ENCODE peak calls at places on chromosome 19, in four cellular contexts. Y, J, L and D are unnamed samples.
A peak's percentile ranks its signal among the peaks of the same experiment; 100 is the strongest.

GRCh38 chr19:53881482-53882390 is at the start of gene PRKCG:
- DNase-seq in Y (no peak), J (no peak), L (no peak), D (no peak)

GRCh38 chr19:55473613-55474012 is 2.8 kb upstream of the ZNF628 start:
- DNase-seq in Y (no peak), J (no peak), L (no peak), D (no peak)

GRCh38 chr19:27734496-27735220 is 1478.3 kb downstream of the UQCRFS1 start:
- DNase-seq in Y (no peak), J (no peak), L (no peak), D (no peak)

GRCh38 chr19:1315470-1316166 is 29.9 kb downstream of the EFNA2 start:
- DNase-seq in Y (peak; percentile 48), J (peak; percentile 34), L (peak; percentile 51), D (peak; percentile 59)

GRCh38 chr19:2330632-2331284 is 2.3 kb downstream of the SPPL2B start:
- DNase-seq in Y (no peak), J (no peak), L (no peak), D (no peak)

GRCh38 chr19:41862445-41862986 is 2.5 kb downstream of the RPS19 start:
- DNase-seq in Y (no peak), J (no peak), L (no peak), D (peak; percentile 32)

GRCh38 chr19:33447336-33448158 is 74.0 kb downstream of the CEBPG start:
- DNase-seq in Y (no peak), J (no peak), L (peak; percentile 29), D (no peak)

GRCh38 chr19:16136185-16137067 is 7.1 kb upstream of the HSH2D start:
- DNase-seq in Y (no peak), J (no peak), L (no peak), D (peak; percentile 49)

GRCh38 chr19:16193466-16193865 is 4.2 kb upstream of the AP1M1 start:
- DNase-seq in Y (no peak), J (no peak), L (no peak), D (no peak)

GRCh38 chr19:32191921-32192320 is 153.5 kb upstream of the ZNF507 start:
- DNase-seq in Y (no peak), J (no peak), L (no peak), D (no peak)

GRCh38 chr19:19405919-19406877 is 723 bp downstream of the GATAD2A start:
- DNase-seq in Y (peak; percentile 52), J (peak; percentile 25), L (peak; percentile 47), D (peak; percentile 52)

GRCh38 chr19:12411893-12412292 is 10.8 kb upstream of the ZNF799 start:
- DNase-seq in Y (no peak), J (no peak), L (no peak), D (no peak)

GRCh38 chr19:33047422-33047821 is 17.3 kb downstream of the RHPN2 start:
- DNase-seq in Y (no peak), J (no peak), L (peak; percentile 70), D (no peak)

GRCh38 chr19:40775632-40776022 is 306 bp downstream of the MIA start:
- DNase-seq in Y (no peak), J (no peak), L (no peak), D (no peak)

GRCh38 chr19:52691215-52691610 is 43.6 kb downstream of the ZNF611 start:
- DNase-seq in Y (no peak), J (no peak), L (no peak), D (no peak)

GRCh38 chr19:54928299-54928698 is 19.0 kb downstream of the NLRP7 start:
- DNase-seq in Y (no peak), J (no peak), L (no peak), D (no peak)

GRCh38 chr19:40519352-40520322 is 52.8 kb downstream of the SPTBN4 start:
- DNase-seq in Y (peak; percentile 43), J (peak; percentile 25), L (no peak), D (no peak)

GRCh38 chr19:19160489-19161035 is 9.5 kb downstream of the MEF2B start:
- DNase-seq in Y (no peak), J (no peak), L (no peak), D (peak; percentile 60)

GRCh38 chr19:37909661-37910199 is 2.7 kb downstream of the SIPA1L3 start:
- DNase-seq in Y (no peak), J (no peak), L (no peak), D (no peak)

GRCh38 chr19:37920591-37921450 is 13.8 kb downstream of the SIPA1L3 start:
- DNase-seq in Y (no peak), J (no peak), L (no peak), D (peak; percentile 59)

GRCh38 chr19:37914908-37915307 is 7.9 kb downstream of the SIPA1L3 start:
- DNase-seq in Y (no peak), J (peak; percentile 34), L (no peak), D (peak; percentile 87)
- H3K4me3 ChIP-seq in Y (no peak overlapping the region), J (peak overlapping the region; percentile 34), L (no peak overlapping the region), D (peak overlapping the region; percentile 82)

GRCh38 chr19:14097532-14098151 is 7.1 kb upstream of the SAMD1 start:
- DNase-seq in Y (no peak), J (no peak), L (no peak), D (no peak)
- TF ChIP-seq CTCF in Y (peak; percentile 24), J (peak; percentile 6), L (no peak), D (no peak)

GRCh38 chr19:46634045-46634655 is 1.9 kb downstream of the GNG8 start:
- DNase-seq in Y (peak; percentile 87), J (peak; percentile 89), L (peak; percentile 88), D (peak; percentile 96)
- H3K4me3 ChIP-seq in Y (peak overlapping the region; percentile 40), J (peak overlapping the region; percentile 41), L (peak overlapping the region; percentile 20), D (peak overlapping the region; percentile 37)

GRCh38 chr19:10832659-10833296 is 3.2 kb downstream of the TMED1 start:
- DNase-seq in Y (no peak), J (no peak), L (no peak), D (no peak)

GRCh38 chr19:10835089-10835753 is 791 bp downstream of the TMED1 start:
- DNase-seq in Y (no peak), J (peak; percentile 99), L (no peak), D (no peak)

GRCh38 chr19:10836478-10837325 is 690 bp upstream of the TMED1 start:
- DNase-seq in Y (peak; percentile 90), J (peak; percentile 88), L (peak; percentile 89), D (peak; percentile 98)

GRCh38 chr19:10838377-10838776 is 2.4 kb upstream of the TMED1 start:
- DNase-seq in Y (no peak), J (no peak), L (no peak), D (no peak)

DNA sequence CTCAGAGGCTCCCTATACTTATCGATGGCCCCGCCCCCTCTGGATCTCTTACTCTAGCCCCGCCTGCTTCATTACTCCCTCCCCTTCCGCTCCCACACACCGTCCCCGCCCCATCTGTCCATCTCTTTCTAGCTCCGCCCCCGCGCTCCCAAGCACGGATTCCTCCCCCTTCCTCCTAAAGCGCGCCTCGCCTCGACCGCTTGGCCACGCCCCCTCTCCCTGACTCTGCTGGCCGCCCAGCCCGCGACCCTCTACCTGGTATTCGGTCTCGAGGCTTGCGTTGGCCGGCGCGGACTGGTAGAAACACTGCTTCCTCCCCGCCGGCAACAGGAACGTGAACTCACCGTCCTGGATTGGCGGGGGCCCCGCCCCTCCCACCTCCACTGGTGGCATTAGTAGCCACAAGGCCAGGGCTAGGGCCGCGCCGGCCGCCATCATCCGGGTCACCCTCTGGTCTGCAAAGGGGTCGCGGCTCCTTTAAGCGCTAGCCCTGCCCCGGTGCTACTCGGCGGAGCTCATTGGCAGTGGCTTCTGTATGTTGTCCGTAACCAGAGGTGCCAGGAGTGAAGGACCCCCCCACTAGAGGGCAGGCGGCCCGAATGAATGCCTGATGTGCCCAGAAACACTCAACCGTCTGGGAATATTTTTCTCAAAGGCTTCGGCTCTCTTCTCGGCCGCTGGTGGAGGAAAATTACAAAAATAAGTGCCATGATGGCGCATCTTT is at the start of gene TMED1:
- DNase-seq in Y (peak; percentile 99), J (peak; percentile 94), L (peak; percentile 99), D (peak; percentile 100)
- TF ChIP-seq CTCF in Y (no peak), J (no peak), L (no peak), D (no peak)

GRCh38 chr19:51570962-51571575 is at the start of gene ZNF175:
- DNase-seq in Y (peak; percentile 98), J (peak; percentile 45), L (peak; percentile 93), D (peak; percentile 97)
- H3K4me3 ChIP-seq in Y (peak within 1 kb of the TSS; percentile 81), J (peak within 1 kb of the TSS; percentile 58), L (peak within 1 kb of the TSS; percentile 63), D (peak within 1 kb of the TSS; percentile 74)

DNA sequence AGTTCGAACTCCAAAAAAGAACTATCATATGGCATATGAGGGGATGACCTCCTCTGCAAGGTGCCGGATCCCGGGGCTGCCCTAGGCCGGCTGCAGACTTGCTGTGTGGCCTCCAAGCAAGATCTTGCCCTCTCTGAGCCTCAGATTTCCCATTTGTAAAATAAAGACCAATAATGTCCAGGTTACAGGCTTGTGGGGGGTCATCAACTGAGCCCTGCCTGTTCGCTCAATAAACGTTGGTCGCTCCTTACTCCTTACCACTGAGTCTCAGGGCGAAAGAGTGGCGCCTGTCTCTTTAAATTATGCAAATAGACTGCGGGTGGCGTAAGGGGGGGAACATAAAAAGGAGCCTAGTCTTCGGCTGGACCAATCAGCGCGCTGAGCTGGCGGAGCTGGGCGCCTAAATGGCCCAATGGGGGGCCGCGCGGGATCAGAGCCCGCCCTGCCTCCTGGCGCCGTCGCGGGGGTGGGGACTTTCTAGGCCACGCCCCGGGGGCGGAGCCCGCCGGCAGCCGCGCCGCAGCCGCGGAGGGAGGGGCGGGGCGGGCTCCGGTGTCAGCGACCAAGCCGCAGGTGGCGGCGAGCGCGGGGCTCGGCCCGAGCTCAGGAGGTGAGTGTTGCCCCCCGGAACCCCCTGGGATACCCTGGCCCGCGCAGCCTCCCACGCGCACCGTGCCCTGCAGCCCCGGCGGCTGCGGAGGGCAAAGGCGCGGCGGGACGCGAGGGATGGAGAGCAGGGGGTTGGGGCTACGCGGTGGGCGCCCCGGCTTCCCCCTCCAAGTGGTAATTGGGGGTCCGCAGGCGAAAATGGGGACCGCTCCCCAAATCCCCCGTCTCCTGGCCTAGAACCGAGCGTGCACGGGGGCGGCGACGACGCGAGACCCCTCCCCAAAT is 3.8 kb upstream of the FCHO1 start:
- DNase-seq in Y (peak; percentile 94), J (peak; percentile 98), L (peak; percentile 95), D (peak; percentile 98)
- TF ChIP-seq CTCF in Y (no peak), J (no peak), L (no peak), D (no peak)

GRCh38 chr19:6011794-6012193 is 33.9 kb upstream of the RANBP3 start:
- DNase-seq in Y (no peak), J (no peak), L (no peak), D (no peak)

GRCh38 chr19:6012416-6013170 is 34.7 kb upstream of the RANBP3 start:
- DNase-seq in Y (no peak), J (no peak), L (no peak), D (no peak)

GRCh38 chr19:6007866-6008265 is 29.9 kb upstream of the RANBP3 start:
- DNase-seq in Y (no peak), J (no peak), L (no peak), D (no peak)

GRCh38 chr19:6011206-6011605 is 33.3 kb upstream of the RANBP3 start:
- DNase-seq in Y (no peak), J (no peak), L (no peak), D (no peak)

GRCh38 chr19:6010107-6010506 is 32.2 kb upstream of the RANBP3 start:
- DNase-seq in Y (no peak), J (no peak), L (no peak), D (no peak)
- H3K4me3 ChIP-seq in Y (no peak overlapping the region), J (no peak overlapping the region), L (no peak overlapping the region), D (no peak overlapping the region)